ENCODE peak calls at places on chromosomes 7 and 10, in six cellular contexts. One of them, this sample, is unnamed.

GRCh38 chr10:101780187-101780817 is 2.9 kb downstream of the NPM3 start:
- DNase-seq in type B pancreatic cell: no peak
- DNase-seq in fibroblast of the aortic adventitia: no peak
- DNase-seq in coronary artery: peak
- DNase-seq in GM23338: peak
- DNase-seq in activated CD8-positive, alpha-beta T cell treated with anti-CD3 and anti-CD28 coated beads for 36 hours: no peak
- DNase-seq in this sample: no peak

GRCh38 chr7:41987-42386 is 150.4 kb upstream of the FAM20C start:
- DNase-seq in type B pancreatic cell: peak
- DNase-seq in fibroblast of the aortic adventitia: peak
- DNase-seq in coronary artery: no peak
- DNase-seq in GM23338: no peak
- DNase-seq in activated CD8-positive, alpha-beta T cell treated with anti-CD3 and anti-CD28 coated beads for 36 hours: no peak
- DNase-seq in this sample: no peak

GRCh38 chr10:122112021-122112616 is 123.2 kb downstream of the TACC2 start:
- DNase-seq in type B pancreatic cell: no peak
- DNase-seq in fibroblast of the aortic adventitia: no peak
- DNase-seq in coronary artery: no peak
- DNase-seq in GM23338: no peak
- DNase-seq in activated CD8-positive, alpha-beta T cell treated with anti-CD3 and anti-CD28 coated beads for 36 hours: no peak
- DNase-seq in this sample: peak

GRCh38 chr10:131642966-131643365 is 257.8 kb upstream of the PPP2R2D start:
- DNase-seq in type B pancreatic cell: no peak
- DNase-seq in fibroblast of the aortic adventitia: no peak
- DNase-seq in coronary artery: no peak
- DNase-seq in GM23338: no peak
- DNase-seq in activated CD8-positive, alpha-beta T cell treated with anti-CD3 and anti-CD28 coated beads for 36 hours: no peak
- DNase-seq in this sample: no peak

GRCh38 chr7:93981480-93981874 is 22.7 kb downstream of the BET1 start:
- DNase-seq in type B pancreatic cell: no peak
- DNase-seq in fibroblast of the aortic adventitia: peak
- DNase-seq in coronary artery: no peak
- DNase-seq in GM23338: peak
- DNase-seq in activated CD8-positive, alpha-beta T cell treated with anti-CD3 and anti-CD28 coated beads for 36 hours: no peak
- DNase-seq in this sample: no peak

GRCh38 chr7:45065031-45065995 is 23.5 kb downstream of the NACAD start:
- DNase-seq in type B pancreatic cell: no peak
- DNase-seq in fibroblast of the aortic adventitia: no peak
- DNase-seq in coronary artery: peak
- DNase-seq in GM23338: no peak
- DNase-seq in activated CD8-positive, alpha-beta T cell treated with anti-CD3 and anti-CD28 coated beads for 36 hours: no peak
- DNase-seq in this sample: no peak

GRCh38 chr7:50406935-50407334 is 43.2 kb downstream of the FIGNL1 start:
- DNase-seq in type B pancreatic cell: no peak
- DNase-seq in fibroblast of the aortic adventitia: no peak
- DNase-seq in coronary artery: no peak
- DNase-seq in GM23338: no peak
- DNase-seq in activated CD8-positive, alpha-beta T cell treated with anti-CD3 and anti-CD28 coated beads for 36 hours: no peak
- DNase-seq in this sample: no peak

GRCh38 chr7:23184709-23185354 is 3.0 kb downstream of the NUP42 start:
- DNase-seq in type B pancreatic cell: no peak
- DNase-seq in fibroblast of the aortic adventitia: peak
- DNase-seq in coronary artery: no peak
- DNase-seq in GM23338: peak
- DNase-seq in activated CD8-positive, alpha-beta T cell treated with anti-CD3 and anti-CD28 coated beads for 36 hours: peak
- DNase-seq in this sample: no peak

GRCh38 chr10:131843881-131844284 is 56.9 kb upstream of the PPP2R2D start:
- DNase-seq in type B pancreatic cell: peak
- DNase-seq in fibroblast of the aortic adventitia: no peak
- DNase-seq in coronary artery: peak
- DNase-seq in GM23338: no peak
- DNase-seq in activated CD8-positive, alpha-beta T cell treated with anti-CD3 and anti-CD28 coated beads for 36 hours: no peak
- DNase-seq in this sample: no peak

GRCh38 chr10:81820418-81820817 is 54.6 kb upstream of the NRG3 start:
- DNase-seq in type B pancreatic cell: no peak
- DNase-seq in fibroblast of the aortic adventitia: no peak
- DNase-seq in coronary artery: no peak
- DNase-seq in GM23338: peak
- DNase-seq in activated CD8-positive, alpha-beta T cell treated with anti-CD3 and anti-CD28 coated beads for 36 hours: no peak
- DNase-seq in this sample: no peak

GRCh38 chr10:70337201-70337651 is 45.2 kb downstream of the LRRC20 start:
- DNase-seq in type B pancreatic cell: no peak
- DNase-seq in fibroblast of the aortic adventitia: no peak
- DNase-seq in coronary artery: no peak
- DNase-seq in GM23338: peak
- DNase-seq in activated CD8-positive, alpha-beta T cell treated with anti-CD3 and anti-CD28 coated beads for 36 hours: no peak
- DNase-seq in this sample: no peak

GRCh38 chr10:30447125-30447799 is 13.3 kb downstream of the MAP3K8 start:
- DNase-seq in type B pancreatic cell: no peak
- DNase-seq in fibroblast of the aortic adventitia: peak
- DNase-seq in coronary artery: no peak
- DNase-seq in GM23338: no peak
- DNase-seq in activated CD8-positive, alpha-beta T cell treated with anti-CD3 and anti-CD28 coated beads for 36 hours: no peak
- DNase-seq in this sample: no peak

GRCh38 chr10:111379521-111379920 is 302.7 kb downstream of the ADRA2A start:
- DNase-seq in type B pancreatic cell: no peak
- DNase-seq in fibroblast of the aortic adventitia: no peak
- DNase-seq in coronary artery: no peak
- DNase-seq in GM23338: no peak
- DNase-seq in activated CD8-positive, alpha-beta T cell treated with anti-CD3 and anti-CD28 coated beads for 36 hours: no peak
- DNase-seq in this sample: no peak

GRCh38 chr7:22723171-22723601 is 3.8 kb upstream of the IL6 start:
- DNase-seq in type B pancreatic cell: no peak
- DNase-seq in fibroblast of the aortic adventitia: peak
- DNase-seq in coronary artery: peak
- DNase-seq in GM23338: no peak
- DNase-seq in activated CD8-positive, alpha-beta T cell treated with anti-CD3 and anti-CD28 coated beads for 36 hours: no peak
- DNase-seq in this sample: no peak

GRCh38 chr7:149496642-149497391 is 792 bp downstream of the ZNF746 start:
- DNase-seq in type B pancreatic cell: no peak
- DNase-seq in fibroblast of the aortic adventitia: peak
- DNase-seq in coronary artery: no peak
- DNase-seq in GM23338: peak
- DNase-seq in activated CD8-positive, alpha-beta T cell treated with anti-CD3 and anti-CD28 coated beads for 36 hours: peak
- DNase-seq in this sample: peak

GRCh38 chr10:101512741-101513140 is 75.3 kb downstream of the POLL start:
- DNase-seq in type B pancreatic cell: no peak
- DNase-seq in fibroblast of the aortic adventitia: peak
- DNase-seq in coronary artery: no peak
- DNase-seq in GM23338: no peak
- DNase-seq in activated CD8-positive, alpha-beta T cell treated with anti-CD3 and anti-CD28 coated beads for 36 hours: no peak
- DNase-seq in this sample: no peak

GRCh38 chr7:50807026-50807730 is 24.5 kb upstream of the GRB10 start:
- DNase-seq in type B pancreatic cell: no peak
- DNase-seq in fibroblast of the aortic adventitia: peak
- DNase-seq in coronary artery: no peak
- DNase-seq in GM23338: no peak
- DNase-seq in activated CD8-positive, alpha-beta T cell treated with anti-CD3 and anti-CD28 coated beads for 36 hours: no peak
- DNase-seq in this sample: no peak

GRCh38 chr10:85921789-85922188 is 444.8 kb downstream of the GRID1 start:
- DNase-seq in type B pancreatic cell: no peak
- DNase-seq in fibroblast of the aortic adventitia: no peak
- DNase-seq in coronary artery: no peak
- DNase-seq in GM23338: no peak
- DNase-seq in activated CD8-positive, alpha-beta T cell treated with anti-CD3 and anti-CD28 coated beads for 36 hours: no peak
- DNase-seq in this sample: no peak

GRCh38 chr7:110590415-110590814 is 500.5 kb upstream of the LRRN3 start:
- DNase-seq in type B pancreatic cell: no peak
- DNase-seq in fibroblast of the aortic adventitia: no peak
- DNase-seq in coronary artery: no peak
- DNase-seq in GM23338: peak
- DNase-seq in activated CD8-positive, alpha-beta T cell treated with anti-CD3 and anti-CD28 coated beads for 36 hours: peak
- DNase-seq in this sample: no peak

GRCh38 chr10:100934084-100934659 is 21.4 kb downstream of the SLF2 start:
- DNase-seq in type B pancreatic cell: no peak
- DNase-seq in fibroblast of the aortic adventitia: no peak
- DNase-seq in coronary artery: no peak
- DNase-seq in GM23338: peak
- DNase-seq in activated CD8-positive, alpha-beta T cell treated with anti-CD3 and anti-CD28 coated beads for 36 hours: no peak
- DNase-seq in this sample: no peak

GRCh38 chr10:79052311-79053080 is 16.3 kb upstream of the ZMIZ1 start:
- DNase-seq in type B pancreatic cell: no peak
- DNase-seq in fibroblast of the aortic adventitia: no peak
- DNase-seq in coronary artery: peak
- DNase-seq in GM23338: peak
- DNase-seq in activated CD8-positive, alpha-beta T cell treated with anti-CD3 and anti-CD28 coated beads for 36 hours: peak
- DNase-seq in this sample: no peak

GRCh38 chr10:6023661-6024333 is 38.4 kb downstream of the IL2RA start:
- DNase-seq in type B pancreatic cell: peak
- DNase-seq in fibroblast of the aortic adventitia: no peak
- DNase-seq in coronary artery: no peak
- DNase-seq in GM23338: no peak
- DNase-seq in activated CD8-positive, alpha-beta T cell treated with anti-CD3 and anti-CD28 coated beads for 36 hours: no peak
- DNase-seq in this sample: no peak

GRCh38 chr10:30029890-30030261 is 29.5 kb downstream of the JCAD start:
- DNase-seq in type B pancreatic cell: no peak
- DNase-seq in fibroblast of the aortic adventitia: no peak
- DNase-seq in coronary artery: no peak
- DNase-seq in GM23338: no peak
- DNase-seq in activated CD8-positive, alpha-beta T cell treated with anti-CD3 and anti-CD28 coated beads for 36 hours: no peak
- DNase-seq in this sample: no peak

GRCh38 chr7:85457911-85458310 is 271.1 kb upstream of the SEMA3D start:
- DNase-seq in type B pancreatic cell: no peak
- DNase-seq in fibroblast of the aortic adventitia: peak
- DNase-seq in coronary artery: no peak
- DNase-seq in GM23338: peak
- DNase-seq in activated CD8-positive, alpha-beta T cell treated with anti-CD3 and anti-CD28 coated beads for 36 hours: no peak
- DNase-seq in this sample: no peak

GRCh38 chr10:93309062-93309461 is 173.1 kb downstream of the MYOF start:
- DNase-seq in type B pancreatic cell: no peak
- DNase-seq in fibroblast of the aortic adventitia: peak
- DNase-seq in coronary artery: no peak
- DNase-seq in GM23338: no peak
- DNase-seq in activated CD8-positive, alpha-beta T cell treated with anti-CD3 and anti-CD28 coated beads for 36 hours: no peak
- DNase-seq in this sample: no peak

GRCh38 chr7:128810473-128810872 is 18.7 kb downstream of the CCDC136 start:
- DNase-seq in type B pancreatic cell: no peak
- DNase-seq in fibroblast of the aortic adventitia: no peak
- DNase-seq in coronary artery: no peak
- DNase-seq in GM23338: no peak
- DNase-seq in activated CD8-positive, alpha-beta T cell treated with anti-CD3 and anti-CD28 coated beads for 36 hours: no peak
- DNase-seq in this sample: no peak

GRCh38 chr10:70812814-70813213 is 2.9 kb upstream of the SGPL1 start:
- DNase-seq in type B pancreatic cell: no peak
- DNase-seq in fibroblast of the aortic adventitia: no peak
- DNase-seq in coronary artery: no peak
- DNase-seq in GM23338: no peak
- DNase-seq in activated CD8-positive, alpha-beta T cell treated with anti-CD3 and anti-CD28 coated beads for 36 hours: no peak
- DNase-seq in this sample: no peak

GRCh38 chr7:133796778-133797177 is 330.4 kb upstream of the LRGUK start:
- DNase-seq in type B pancreatic cell: no peak
- DNase-seq in fibroblast of the aortic adventitia: no peak
- DNase-seq in coronary artery: no peak
- DNase-seq in GM23338: no peak
- DNase-seq in activated CD8-positive, alpha-beta T cell treated with anti-CD3 and anti-CD28 coated beads for 36 hours: no peak
- DNase-seq in this sample: no peak

GRCh38 chr7:53466396-53466795 is 431.0 kb downstream of the POM121L12 start:
- DNase-seq in type B pancreatic cell: no peak
- DNase-seq in fibroblast of the aortic adventitia: no peak
- DNase-seq in coronary artery: no peak
- DNase-seq in GM23338: no peak
- DNase-seq in activated CD8-positive, alpha-beta T cell treated with anti-CD3 and anti-CD28 coated beads for 36 hours: no peak
- DNase-seq in this sample: no peak

GRCh38 chr7:105672820-105673219 is 91.5 kb upstream of the EFCAB10 start:
- DNase-seq in type B pancreatic cell: no peak
- DNase-seq in fibroblast of the aortic adventitia: no peak
- DNase-seq in coronary artery: no peak
- DNase-seq in GM23338: no peak
- DNase-seq in activated CD8-positive, alpha-beta T cell treated with anti-CD3 and anti-CD28 coated beads for 36 hours: no peak
- DNase-seq in this sample: no peak

GRCh38 chr10:73643362-73643761 is 2.1 kb upstream of the MYOZ1 start:
- DNase-seq in type B pancreatic cell: no peak
- DNase-seq in fibroblast of the aortic adventitia: no peak
- DNase-seq in coronary artery: no peak
- DNase-seq in GM23338: no peak
- DNase-seq in activated CD8-positive, alpha-beta T cell treated with anti-CD3 and anti-CD28 coated beads for 36 hours: no peak
- DNase-seq in this sample: no peak

GRCh38 chr7:14754631-14755030 is 147.9 kb downstream of the DGKB start:
- DNase-seq in type B pancreatic cell: no peak
- DNase-seq in fibroblast of the aortic adventitia: peak
- DNase-seq in coronary artery: no peak
- DNase-seq in GM23338: peak
- DNase-seq in activated CD8-positive, alpha-beta T cell treated with anti-CD3 and anti-CD28 coated beads for 36 hours: no peak
- DNase-seq in this sample: no peak

GRCh38 chr10:78772083-78772482 is 296.7 kb upstream of the ZMIZ1 start:
- DNase-seq in type B pancreatic cell: no peak
- DNase-seq in fibroblast of the aortic adventitia: no peak
- DNase-seq in coronary artery: no peak
- DNase-seq in GM23338: no peak
- DNase-seq in activated CD8-positive, alpha-beta T cell treated with anti-CD3 and anti-CD28 coated beads for 36 hours: no peak
- DNase-seq in this sample: no peak

GRCh38 chr7:91875851-91876250 is 4.7 kb downstream of the MTERF1 start:
- DNase-seq in type B pancreatic cell: no peak
- DNase-seq in fibroblast of the aortic adventitia: peak
- DNase-seq in coronary artery: no peak
- DNase-seq in GM23338: no peak
- DNase-seq in activated CD8-positive, alpha-beta T cell treated with anti-CD3 and anti-CD28 coated beads for 36 hours: no peak
- DNase-seq in this sample: no peak
- TF ChIP-seq CTCF in type B pancreatic cell: no peak
- TF ChIP-seq CTCF in fibroblast of the aortic adventitia: no peak
- TF ChIP-seq CTCF in coronary artery: no peak
- TF ChIP-seq CTCF in GM23338: no peak
- TF ChIP-seq CTCF in activated CD8-positive, alpha-beta T cell treated with anti-CD3 and anti-CD28 coated beads for 36 hours: no peak
- TF ChIP-seq CTCF in this sample: no peak

DNA sequence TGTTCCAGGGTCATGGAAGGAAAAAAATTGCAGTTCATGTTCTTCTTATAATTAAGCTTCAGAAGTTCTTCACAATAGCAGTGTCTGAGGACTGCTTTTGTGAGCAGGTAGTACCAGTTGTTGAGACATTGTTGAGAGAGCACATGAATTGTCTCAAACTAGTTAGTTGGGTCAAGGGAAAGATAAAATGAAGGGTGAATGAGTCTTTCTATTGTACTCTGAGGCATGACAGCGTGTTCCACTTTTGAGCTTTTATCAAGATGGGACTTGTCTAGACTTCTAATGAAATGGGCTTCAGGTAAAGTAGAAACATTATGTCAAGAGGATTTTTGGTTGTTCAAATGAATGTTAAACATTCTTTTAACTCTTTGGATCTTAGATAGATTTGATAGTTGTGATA is 26.0 kb downstream of the KAT6B start:
- DNase-seq in type B pancreatic cell: no peak
- DNase-seq in fibroblast of the aortic adventitia: no peak
- DNase-seq in coronary artery: no peak
- DNase-seq in GM23338: no peak
- DNase-seq in activated CD8-positive, alpha-beta T cell treated with anti-CD3 and anti-CD28 coated beads for 36 hours: no peak
- DNase-seq in this sample: no peak
- TF ChIP-seq CTCF in type B pancreatic cell: no peak
- TF ChIP-seq CTCF in fibroblast of the aortic adventitia: no peak
- TF ChIP-seq CTCF in coronary artery: no peak
- TF ChIP-seq CTCF in GM23338: no peak
- TF ChIP-seq CTCF in activated CD8-positive, alpha-beta T cell treated with anti-CD3 and anti-CD28 coated beads for 36 hours: no peak
- TF ChIP-seq CTCF in this sample: no peak

GRCh38 chr10:54940418-54940817 is 139.4 kb upstream of the PCDH15 start:
- DNase-seq in type B pancreatic cell: no peak
- DNase-seq in fibroblast of the aortic adventitia: no peak
- DNase-seq in coronary artery: no peak
- DNase-seq in GM23338: no peak
- DNase-seq in activated CD8-positive, alpha-beta T cell treated with anti-CD3 and anti-CD28 coated beads for 36 hours: no peak
- DNase-seq in this sample: no peak
- TF ChIP-seq CTCF in type B pancreatic cell: peak
- TF ChIP-seq CTCF in fibroblast of the aortic adventitia: no peak
- TF ChIP-seq CTCF in coronary artery: no peak
- TF ChIP-seq CTCF in GM23338: no peak
- TF ChIP-seq CTCF in activated CD8-positive, alpha-beta T cell treated with anti-CD3 and anti-CD28 coated beads for 36 hours: no peak
- TF ChIP-seq CTCF in this sample: no peak

GRCh38 chr10:118343115-118343514 is 991 bp upstream of the FAM204A start:
- DNase-seq in type B pancreatic cell: no peak
- DNase-seq in fibroblast of the aortic adventitia: peak
- DNase-seq in coronary artery: no peak
- DNase-seq in GM23338: no peak
- DNase-seq in activated CD8-positive, alpha-beta T cell treated with anti-CD3 and anti-CD28 coated beads for 36 hours: no peak
- DNase-seq in this sample: no peak
- TF ChIP-seq CTCF in type B pancreatic cell: no peak
- TF ChIP-seq CTCF in fibroblast of the aortic adventitia: no peak
- TF ChIP-seq CTCF in coronary artery: no peak
- TF ChIP-seq CTCF in GM23338: no peak
- TF ChIP-seq CTCF in activated CD8-positive, alpha-beta T cell treated with anti-CD3 and anti-CD28 coated beads for 36 hours: no peak
- TF ChIP-seq CTCF in this sample: no peak

This sample was measured in GM20000.